ENCODE peak calls at places on chromosomes 5 and 9, in eight cellular contexts. One of them, this sample, is unnamed. For H3K27me3, the result is how much of the 10 kb centered on the place peaks cover.

GRCh38 chr5:121550989-121551388 is 300.7 kb upstream of the FTMT start:
- DNase-seq in CD8-positive, alpha-beta T cell: no peak
- DNase-seq in brain microvascular endothelial cell: no peak
- DNase-seq in psoas muscle: no peak
- DNase-seq in lower lobe of right lung: no peak
- DNase-seq in esophagus squamous epithelium: no peak
- DNase-seq in tibial nerve: no peak
- DNase-seq in cardiac muscle cell: no peak
- DNase-seq in this sample: no peak

GRCh38 chr9:110284211-110284849 is 28.0 kb upstream of the TXN start:
- DNase-seq in esophagus squamous epithelium: no peak
- DNase-seq in CD8-positive, alpha-beta T cell: no peak
- DNase-seq in lower lobe of right lung: no peak
- DNase-seq in brain microvascular endothelial cell: no peak
- DNase-seq in tibial nerve: no peak
- DNase-seq in cardiac muscle cell: no peak
- DNase-seq in psoas muscle: no peak
- DNase-seq in this sample: no peak

GRCh38 chr9:97958812-97959511 is 21.0 kb upstream of the HEMGN start:
- DNase-seq in psoas muscle: no peak
- DNase-seq in cardiac muscle cell: peak
- DNase-seq in brain microvascular endothelial cell: peak
- DNase-seq in esophagus squamous epithelium: no peak
- DNase-seq in CD8-positive, alpha-beta T cell: no peak
- DNase-seq in tibial nerve: no peak
- DNase-seq in lower lobe of right lung: no peak
- DNase-seq in this sample: no peak

GRCh38 chr9:95409650-95410426 is 92.3 kb upstream of the FANCC start:
- DNase-seq in CD8-positive, alpha-beta T cell: no peak
- DNase-seq in psoas muscle: no peak
- DNase-seq in esophagus squamous epithelium: no peak
- DNase-seq in cardiac muscle cell: peak
- DNase-seq in brain microvascular endothelial cell: peak
- DNase-seq in tibial nerve: no peak
- DNase-seq in lower lobe of right lung: no peak
- DNase-seq in this sample: no peak

GRCh38 chr9:137583347-137583746 is 4.6 kb upstream of the DPH7 start:
- DNase-seq in brain microvascular endothelial cell: no peak
- DNase-seq in psoas muscle: no peak
- DNase-seq in tibial nerve: no peak
- DNase-seq in lower lobe of right lung: no peak
- DNase-seq in cardiac muscle cell: no peak
- DNase-seq in esophagus squamous epithelium: no peak
- DNase-seq in CD8-positive, alpha-beta T cell: no peak
- DNase-seq in this sample: no peak

GRCh38 chr5:154758977-154759376 is 3.8 kb downstream of the LARP1 start:
- DNase-seq in brain microvascular endothelial cell: no peak
- DNase-seq in CD8-positive, alpha-beta T cell: no peak
- DNase-seq in esophagus squamous epithelium: no peak
- DNase-seq in lower lobe of right lung: no peak
- DNase-seq in psoas muscle: no peak
- DNase-seq in cardiac muscle cell: no peak
- DNase-seq in tibial nerve: no peak
- DNase-seq in this sample: no peak

GRCh38 chr9:6498982-6499381 is 86.0 kb downstream of the UHRF2 start:
- DNase-seq in cardiac muscle cell: peak
- DNase-seq in lower lobe of right lung: no peak
- DNase-seq in psoas muscle: no peak
- DNase-seq in esophagus squamous epithelium: no peak
- DNase-seq in CD8-positive, alpha-beta T cell: no peak
- DNase-seq in brain microvascular endothelial cell: peak
- DNase-seq in tibial nerve: no peak
- DNase-seq in this sample: no peak

GRCh38 chr5:141359790-141360426 is at the start of gene PCDHGB2:
- DNase-seq in esophagus squamous epithelium: no peak
- DNase-seq in tibial nerve: no peak
- DNase-seq in lower lobe of right lung: no peak
- DNase-seq in cardiac muscle cell: peak
- DNase-seq in brain microvascular endothelial cell: no peak
- DNase-seq in psoas muscle: no peak
- DNase-seq in CD8-positive, alpha-beta T cell: no peak
- DNase-seq in this sample: no peak

GRCh38 chr5:35159370-35159742 is 70.9 kb downstream of the PRLR start:
- DNase-seq in lower lobe of right lung: peak
- DNase-seq in cardiac muscle cell: peak
- DNase-seq in esophagus squamous epithelium: no peak
- DNase-seq in tibial nerve: no peak
- DNase-seq in brain microvascular endothelial cell: peak
- DNase-seq in CD8-positive, alpha-beta T cell: no peak
- DNase-seq in psoas muscle: no peak
- DNase-seq in this sample: no peak

GRCh38 chr5:108451269-108451668 is 69.4 kb upstream of the FBXL17 start:
- DNase-seq in esophagus squamous epithelium: no peak
- DNase-seq in brain microvascular endothelial cell: no peak
- DNase-seq in CD8-positive, alpha-beta T cell: no peak
- DNase-seq in psoas muscle: no peak
- DNase-seq in tibial nerve: no peak
- DNase-seq in lower lobe of right lung: no peak
- DNase-seq in cardiac muscle cell: no peak
- DNase-seq in this sample: no peak

GRCh38 chr9:129416831-129417604 is 203.9 kb downstream of the C9orf50 start:
- DNase-seq in brain microvascular endothelial cell: no peak
- DNase-seq in psoas muscle: no peak
- DNase-seq in esophagus squamous epithelium: no peak
- DNase-seq in CD8-positive, alpha-beta T cell: no peak
- DNase-seq in lower lobe of right lung: no peak
- DNase-seq in tibial nerve: no peak
- DNase-seq in cardiac muscle cell: no peak
- DNase-seq in this sample: peak

GRCh38 chr5:1418238-1418920 is 26.9 kb downstream of the SLC6A3 start:
- DNase-seq in CD8-positive, alpha-beta T cell: no peak
- DNase-seq in esophagus squamous epithelium: no peak
- DNase-seq in cardiac muscle cell: no peak
- DNase-seq in psoas muscle: no peak
- DNase-seq in brain microvascular endothelial cell: no peak
- DNase-seq in lower lobe of right lung: no peak
- DNase-seq in tibial nerve: no peak
- DNase-seq in this sample: no peak

GRCh38 chr9:23245067-23245466 is 581.0 kb downstream of the ELAVL2 start:
- DNase-seq in brain microvascular endothelial cell: no peak
- DNase-seq in psoas muscle: no peak
- DNase-seq in cardiac muscle cell: no peak
- DNase-seq in lower lobe of right lung: no peak
- DNase-seq in tibial nerve: no peak
- DNase-seq in esophagus squamous epithelium: no peak
- DNase-seq in CD8-positive, alpha-beta T cell: no peak
- DNase-seq in this sample: no peak

GRCh38 chr9:129069128-129069824 is 11.6 kb upstream of the DOLPP1 start:
- DNase-seq in CD8-positive, alpha-beta T cell: peak
- DNase-seq in psoas muscle: peak
- DNase-seq in esophagus squamous epithelium: peak
- DNase-seq in cardiac muscle cell: peak
- DNase-seq in brain microvascular endothelial cell: no peak
- DNase-seq in tibial nerve: peak
- DNase-seq in lower lobe of right lung: peak
- DNase-seq in this sample: peak

GRCh38 chr9:6219981-6220380 is 4.4 kb downstream of the IL33 start:
- DNase-seq in esophagus squamous epithelium: no peak
- DNase-seq in psoas muscle: no peak
- DNase-seq in CD8-positive, alpha-beta T cell: no peak
- DNase-seq in brain microvascular endothelial cell: no peak
- DNase-seq in lower lobe of right lung: no peak
- DNase-seq in cardiac muscle cell: peak
- DNase-seq in tibial nerve: no peak
- DNase-seq in this sample: no peak

GRCh38 chr5:14201325-14202061 is 58.4 kb downstream of the TRIO start:
- DNase-seq in cardiac muscle cell: peak
- DNase-seq in CD8-positive, alpha-beta T cell: no peak
- DNase-seq in brain microvascular endothelial cell: no peak
- DNase-seq in esophagus squamous epithelium: no peak
- DNase-seq in psoas muscle: no peak
- DNase-seq in lower lobe of right lung: no peak
- DNase-seq in tibial nerve: no peak
- DNase-seq in this sample: no peak

GRCh38 chr5:142548739-142549275 is 137.1 kb downstream of the FGF1 start:
- DNase-seq in lower lobe of right lung: no peak
- DNase-seq in psoas muscle: no peak
- DNase-seq in tibial nerve: peak
- DNase-seq in CD8-positive, alpha-beta T cell: no peak
- DNase-seq in esophagus squamous epithelium: no peak
- DNase-seq in brain microvascular endothelial cell: peak
- DNase-seq in cardiac muscle cell: peak
- DNase-seq in this sample: no peak

GRCh38 chr9:135016876-135017275 is 70.6 kb upstream of the OLFM1 start:
- DNase-seq in lower lobe of right lung: no peak
- DNase-seq in psoas muscle: no peak
- DNase-seq in cardiac muscle cell: no peak
- DNase-seq in tibial nerve: no peak
- DNase-seq in esophagus squamous epithelium: no peak
- DNase-seq in brain microvascular endothelial cell: no peak
- DNase-seq in CD8-positive, alpha-beta T cell: no peak
- DNase-seq in this sample: no peak

GRCh38 chr5:141199359-141200235 is at the start of gene PCDHB11:
- DNase-seq in CD8-positive, alpha-beta T cell: no peak
- DNase-seq in brain microvascular endothelial cell: no peak
- DNase-seq in cardiac muscle cell: no peak
- DNase-seq in tibial nerve: no peak
- DNase-seq in esophagus squamous epithelium: no peak
- DNase-seq in lower lobe of right lung: no peak
- DNase-seq in psoas muscle: no peak
- DNase-seq in this sample: no peak

DNA sequence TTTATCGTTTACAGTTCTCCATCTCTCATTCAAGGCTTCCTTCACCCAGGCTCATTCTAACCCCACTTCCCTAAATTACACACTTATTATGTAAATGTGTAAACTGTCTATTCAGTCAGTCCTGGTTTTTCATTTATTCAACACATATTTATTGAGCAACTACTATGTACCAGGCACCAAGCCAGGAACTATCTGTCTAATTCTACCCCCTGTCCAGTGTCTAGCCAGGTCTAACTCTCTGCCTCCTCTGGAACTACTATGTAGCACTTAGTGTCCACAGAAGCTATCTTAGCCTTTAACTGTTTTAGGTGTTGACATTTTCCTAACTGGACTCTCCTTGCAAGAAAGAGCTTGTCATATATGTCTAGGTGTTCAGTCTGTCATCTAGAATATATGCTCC is 56.5 kb downstream of the PDE4D start:
- DNase-seq in cardiac muscle cell: peak
- DNase-seq in CD8-positive, alpha-beta T cell: no peak
- DNase-seq in psoas muscle: no peak
- DNase-seq in tibial nerve: no peak
- DNase-seq in brain microvascular endothelial cell: no peak
- DNase-seq in esophagus squamous epithelium: no peak
- DNase-seq in lower lobe of right lung: no peak
- DNase-seq in this sample: no peak
- H3K27me3 ChIP-seq in cardiac muscle cell: under half
- H3K27me3 ChIP-seq in CD8-positive, alpha-beta T cell: under half
- H3K27me3 ChIP-seq in psoas muscle: under half
- H3K27me3 ChIP-seq in tibial nerve: under half
- H3K27me3 ChIP-seq in brain microvascular endothelial cell: under half
- H3K27me3 ChIP-seq in esophagus squamous epithelium: under half
- H3K27me3 ChIP-seq in lower lobe of right lung: under half
- H3K27me3 ChIP-seq in this sample: under half

DNA sequence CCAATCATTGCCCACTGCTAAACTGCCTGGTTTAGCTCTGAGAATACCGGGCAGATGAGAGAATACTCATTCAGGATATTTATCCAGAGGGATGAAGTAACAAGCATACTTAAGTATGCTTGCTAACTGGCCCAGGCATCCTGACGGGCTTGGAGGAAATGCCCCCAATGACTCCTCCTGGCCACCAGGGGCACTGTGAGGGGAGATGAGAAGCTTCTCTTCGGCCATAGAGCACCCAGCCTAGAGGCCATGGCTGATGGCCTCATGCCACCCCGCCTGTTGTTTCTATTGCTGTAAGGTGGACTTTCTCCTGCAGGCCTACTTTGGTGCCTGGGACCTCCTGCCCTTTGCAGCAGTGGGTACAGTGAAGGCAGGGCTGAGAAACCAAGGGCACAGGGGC is 134.5 kb upstream of the FSTL4 start:
- DNase-seq in tibial nerve: no peak
- DNase-seq in brain microvascular endothelial cell: no peak
- DNase-seq in cardiac muscle cell: no peak
- DNase-seq in lower lobe of right lung: no peak
- DNase-seq in esophagus squamous epithelium: no peak
- DNase-seq in CD8-positive, alpha-beta T cell: no peak
- DNase-seq in psoas muscle: no peak
- DNase-seq in this sample: no peak
- TF ChIP-seq CTCF in tibial nerve: no peak
- TF ChIP-seq CTCF in brain microvascular endothelial cell: peak
- TF ChIP-seq CTCF in cardiac muscle cell: peak
- TF ChIP-seq CTCF in lower lobe of right lung: no peak
- TF ChIP-seq CTCF in esophagus squamous epithelium: no peak
- TF ChIP-seq CTCF in CD8-positive, alpha-beta T cell: no peak
- TF ChIP-seq CTCF in psoas muscle: no peak
- TF ChIP-seq CTCF in this sample: no peak

GRCh38 chr9:107839371-107839770 is 349.8 kb upstream of the KLF4 start:
- DNase-seq in lower lobe of right lung: no peak
- DNase-seq in psoas muscle: no peak
- DNase-seq in cardiac muscle cell: no peak
- DNase-seq in CD8-positive, alpha-beta T cell: no peak
- DNase-seq in tibial nerve: no peak
- DNase-seq in brain microvascular endothelial cell: no peak
- DNase-seq in esophagus squamous epithelium: no peak
- DNase-seq in this sample: no peak
- H3K27me3 ChIP-seq in lower lobe of right lung: under half
- H3K27me3 ChIP-seq in psoas muscle: under half
- H3K27me3 ChIP-seq in cardiac muscle cell: half or more
- H3K27me3 ChIP-seq in CD8-positive, alpha-beta T cell: under half
- H3K27me3 ChIP-seq in tibial nerve: under half
- H3K27me3 ChIP-seq in brain microvascular endothelial cell: under half
- H3K27me3 ChIP-seq in esophagus squamous epithelium: under half
- H3K27me3 ChIP-seq in this sample: under half

GRCh38 chr5:73234156-73234555 is 61.2 kb downstream of the TMEM174 start:
- DNase-seq in esophagus squamous epithelium: no peak
- DNase-seq in lower lobe of right lung: no peak
- DNase-seq in tibial nerve: no peak
- DNase-seq in brain microvascular endothelial cell: no peak
- DNase-seq in cardiac muscle cell: no peak
- DNase-seq in CD8-positive, alpha-beta T cell: no peak
- DNase-seq in psoas muscle: no peak
- DNase-seq in this sample: peak

GRCh38 chr5:73232266-73233041 is 59.5 kb downstream of the TMEM174 start:
- DNase-seq in CD8-positive, alpha-beta T cell: no peak
- DNase-seq in psoas muscle: no peak
- DNase-seq in esophagus squamous epithelium: no peak
- DNase-seq in cardiac muscle cell: no peak
- DNase-seq in lower lobe of right lung: no peak
- DNase-seq in brain microvascular endothelial cell: no peak
- DNase-seq in tibial nerve: no peak
- DNase-seq in this sample: peak

GRCh38 chr5:73233461-73234151 is 60.6 kb downstream of the TMEM174 start:
- DNase-seq in psoas muscle: peak
- DNase-seq in brain microvascular endothelial cell: no peak
- DNase-seq in lower lobe of right lung: no peak
- DNase-seq in esophagus squamous epithelium: no peak
- DNase-seq in cardiac muscle cell: no peak
- DNase-seq in tibial nerve: no peak
- DNase-seq in CD8-positive, alpha-beta T cell: no peak
- DNase-seq in this sample: no peak

GRCh38 chr5:73231245-73231778 is 58.3 kb downstream of the TMEM174 start:
- DNase-seq in lower lobe of right lung: no peak
- DNase-seq in cardiac muscle cell: no peak
- DNase-seq in tibial nerve: no peak
- DNase-seq in brain microvascular endothelial cell: no peak
- DNase-seq in psoas muscle: no peak
- DNase-seq in CD8-positive, alpha-beta T cell: no peak
- DNase-seq in esophagus squamous epithelium: no peak
- DNase-seq in this sample: no peak

GRCh38 chr5:73233053-73233460 is 60.1 kb downstream of the TMEM174 start:
- DNase-seq in brain microvascular endothelial cell: no peak
- DNase-seq in lower lobe of right lung: no peak
- DNase-seq in cardiac muscle cell: no peak
- DNase-seq in CD8-positive, alpha-beta T cell: no peak
- DNase-seq in psoas muscle: no peak
- DNase-seq in esophagus squamous epithelium: no peak
- DNase-seq in tibial nerve: no peak
- DNase-seq in this sample: no peak
- TF ChIP-seq CTCF in brain microvascular endothelial cell: no peak
- TF ChIP-seq CTCF in lower lobe of right lung: no peak
- TF ChIP-seq CTCF in cardiac muscle cell: no peak
- TF ChIP-seq CTCF in CD8-positive, alpha-beta T cell: no peak
- TF ChIP-seq CTCF in psoas muscle: no peak
- TF ChIP-seq CTCF in esophagus squamous epithelium: no peak
- TF ChIP-seq CTCF in tibial nerve: no peak
- TF ChIP-seq CTCF in this sample: no peak

This sample was measured in left lung.